ENCODE peak calls at places on chromosome 20, in nine cellular contexts. A is body of pancreas, Y is heart left ventricle, D is A549, H is uterus, E is HepG2, N is ovary, S is IMR-90, Z is stomach. G is an unnamed sample.

GRCh38 chr20:44117296-44118184 is 69.4 kb downstream of the JPH2 start:
- DNase-seq in E (no peak), S (no peak), Y (no peak), Z (no peak), H (no peak), A (no peak), N (no peak), D (no peak), G (no peak)

GRCh38 chr20:50943091-50943490 is 11.9 kb upstream of the ADNP start:
- DNase-seq in S (no peak), Y (no peak), D (no peak), H (no peak), Z (no peak), N (no peak), E (no peak), A (no peak), G (no peak)

GRCh38 chr20:51469578-51470520 is 72.7 kb downstream of the NFATC2 start:
- DNase-seq in D (no peak), H (no peak), S (no peak), Y (no peak), E (no peak), A (no peak), Z (no peak), N (no peak), G (no peak)

GRCh38 chr20:9889270-9889981 is 50.5 kb upstream of the PAK5 start:
- DNase-seq in Y (no peak), S (no peak), A (no peak), D (peak; percentile 16), E (peak; percentile 35), Z (no peak), H (no peak), N (no peak), G (peak; percentile 6)

GRCh38 chr20:57806975-57807374 is 97.2 kb upstream of the PMEPA1 start:
- DNase-seq in S (no peak), E (no peak), H (no peak), Z (no peak), A (no peak), D (no peak), Y (no peak), N (no peak), G (no peak)

GRCh38 chr20:39660965-39661364 is 698.8 kb downstream of the DHX35 start:
- DNase-seq in A (no peak), Z (no peak), E (no peak), D (no peak), N (no peak), S (no peak), Y (no peak), H (no peak), G (no peak)

GRCh38 chr20:20248620-20249200 is 119.2 kb upstream of the INSM1 start:
- DNase-seq in Z (no peak), H (no peak), N (no peak), A (no peak), D (no peak), Y (no peak), S (no peak), E (no peak), G (no peak)

GRCh38 chr20:17345321-17345720 is 118.5 kb downstream of the PCSK2 start:
- DNase-seq in D (no peak), Z (no peak), S (no peak), Y (no peak), A (no peak), H (no peak), N (no peak), E (no peak), G (no peak)

GRCh38 chr20:48826064-48826463 is 1.7 kb downstream of the PREX1 start:
- DNase-seq in N (no peak), S (no peak), A (no peak), Z (no peak), E (no peak), Y (no peak), H (no peak), D (no peak), G (no peak)

GRCh38 chr20:52365688-52366087 is 174.1 kb upstream of the ZFP64 start:
- DNase-seq in E (no peak), Y (no peak), N (no peak), H (no peak), A (no peak), S (no peak), D (no peak), Z (no peak), G (no peak)

GRCh38 chr20:51195419-51195901 is 172.6 kb upstream of the KCNG1 start:
- DNase-seq in Y (no peak), Z (no peak), D (no peak), S (peak; percentile 56), N (no peak), E (no peak), A (no peak), H (no peak), G (no peak)

GRCh38 chr20:63967330-63968135 is 2.2 kb downstream of the ZNF512B start:
- DNase-seq in E (no peak), H (peak; percentile 16), A (no peak), D (no peak), Z (peak; percentile 22), S (no peak), N (peak; percentile 32), Y (peak; percentile 36), G (no peak)
- TF ChIP-seq POLR2A in E (no peak), H (no peak), A (no peak), D (no peak), Z (no peak), S (no peak), N (no peak), Y (no peak), G (no peak)

GRCh38 chr20:45910670-45911485 is 1.1 kb downstream of the PLTP start:
- DNase-seq in E (no peak), N (peak; percentile 100), Y (peak; percentile 97), H (peak; percentile 100), S (peak; percentile 100), Z (peak; percentile 99), A (peak; percentile 98), D (peak; percentile 99), G (peak; percentile 86)
- TF ChIP-seq POLR2A in E (no peak), N (peak; percentile 86), Y (peak; percentile 60), H (peak; percentile 83), S (no peak), Z (no peak), A (peak; percentile 75), D (no peak), G (peak; percentile 68)

GRCh38 chr20:62955519-62956386 is 3.2 kb downstream of the SLC17A9 start:
- DNase-seq in H (no peak), Z (peak; percentile 76), N (no peak), E (peak; percentile 98), Y (peak; percentile 58), S (no peak), D (no peak), A (no peak), G (no peak)

GRCh38 chr20:62958388-62959100 is 6.0 kb downstream of the SLC17A9 start:
- DNase-seq in H (no peak), N (no peak), Y (no peak), E (no peak), Z (no peak), S (no peak), D (no peak), A (no peak), G (no peak)

GRCh38 chr20:62959101-62959971 is 6.8 kb downstream of the SLC17A9 start:
- DNase-seq in A (no peak), E (no peak), S (no peak), Z (no peak), N (no peak), H (no peak), Y (no peak), D (no peak), G (no peak)

GRCh38 chr20:62956387-62957135 is 4.1 kb downstream of the SLC17A9 start:
- DNase-seq in D (no peak), N (no peak), A (no peak), Y (no peak), Z (no peak), H (no peak), E (no peak), S (no peak), G (no peak)

DNA sequence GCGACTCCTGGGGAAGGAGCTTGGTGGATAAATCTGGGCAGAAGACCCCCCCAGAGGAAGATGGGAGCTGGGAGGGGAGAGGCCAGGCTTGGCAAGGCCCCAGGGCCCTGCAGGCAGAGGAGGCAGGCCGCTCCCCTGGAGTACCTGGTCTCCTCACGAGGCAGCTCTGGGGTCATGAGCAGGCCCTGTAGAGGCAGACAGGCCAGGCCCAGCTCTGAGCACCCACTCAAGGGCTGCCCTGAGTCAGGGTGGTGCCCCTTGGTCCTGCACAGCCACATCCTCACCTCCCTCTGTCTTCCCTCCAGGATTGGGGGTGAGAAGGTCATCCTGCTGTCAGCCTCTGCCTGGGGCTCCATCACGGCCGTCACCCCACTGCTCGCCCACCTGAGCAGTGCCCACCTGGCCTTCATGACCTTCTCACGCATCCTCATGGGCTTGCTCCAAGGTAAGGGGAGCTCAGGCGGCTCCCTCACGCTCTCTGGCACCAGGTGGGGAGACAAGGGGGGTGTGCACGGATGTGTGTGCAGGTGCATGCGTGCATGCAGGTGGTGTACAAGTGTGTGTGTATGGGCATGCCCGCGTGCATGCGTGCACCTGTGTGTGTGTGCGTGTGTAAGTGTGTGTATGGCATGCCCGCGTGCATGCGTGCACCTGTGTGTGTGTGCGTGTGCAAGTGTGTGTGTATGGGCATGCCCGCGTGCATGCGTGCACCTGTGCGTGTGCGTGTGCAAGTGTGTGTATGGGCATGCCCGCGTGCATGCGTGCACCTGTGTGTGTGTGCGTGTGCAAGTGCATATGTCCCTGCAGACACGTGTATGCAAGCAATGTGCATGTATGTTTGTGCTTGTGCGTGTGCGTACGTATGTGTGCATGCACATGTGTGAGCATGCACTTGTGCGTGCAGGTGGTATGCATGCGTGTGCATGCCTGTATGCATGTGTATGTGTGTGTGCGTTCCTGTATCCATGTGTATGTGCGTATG is 4.9 kb downstream of the SLC17A9 start:
- DNase-seq in E (no peak), A (no peak), D (no peak), Y (no peak), Z (no peak), S (no peak), N (no peak), H (no peak), G (no peak)
- TF ChIP-seq POLR2A in E (no peak), A (no peak), D (no peak), Y (no peak), Z (no peak), S (no peak), N (no peak), H (no peak), G (no peak)

GRCh38 chr20:37343994-37344355 is 2.0 kb upstream of the SRC start:
- DNase-seq in S (no peak), Z (no peak), N (no peak), Y (no peak), E (no peak), H (no peak), A (no peak), D (no peak), G (no peak)

GRCh38 chr20:37343212-37343993 is 2.5 kb upstream of the SRC start:
- DNase-seq in E (peak; percentile 53), Z (peak; percentile 88), N (no peak), S (no peak), D (peak; percentile 59), H (no peak), Y (no peak), A (no peak), G (no peak)

GRCh38 chr20:37346232-37346525 is 239 bp downstream of the SRC start:
- DNase-seq in D (no peak), S (no peak), N (no peak), E (no peak), A (no peak), H (no peak), Y (no peak), Z (no peak), G (no peak)

GRCh38 chr20:37345339-37346231 is at the start of gene SRC:
- DNase-seq in A (peak; percentile 80), D (peak; percentile 83), Z (peak; percentile 89), H (peak; percentile 87), N (peak; percentile 84), E (peak; percentile 74), S (peak; percentile 60), Y (peak; percentile 85), G (peak; percentile 82)

GRCh38 chr20:37344506-37345338 is 1.2 kb upstream of the SRC start:
- DNase-seq in H (no peak), A (peak; percentile 77), N (no peak), Y (no peak), E (peak; percentile 77), S (no peak), Z (peak; percentile 87), D (peak; percentile 85), G (no peak)
- TF ChIP-seq POLR2A in H (no peak), A (no peak), N (no peak), Y (no peak), E (peak; percentile 36), S (no peak), Z (no peak), D (peak; percentile 43), G (no peak)

G was measured in H54.